ENCODE peak calls at places on chromosomes 16 and 17, in nine cellular contexts. F is esophagus squamous epithelium; I is astrocyte; U is GOT3; W is mucosa of gallbladder; L is upper lobe of right lung; S is activated CD4-positive, alpha-beta T cell treated with anti-CD3 and anti-CD28 coated beads for 24 hours; A is WTC11; Z is neural progenitor cell. X is an unnamed sample.
A peak's percentile ranks its signal among the peaks of the same experiment; 100 is the strongest.

GRCh38 chr17:73278049-73278464 is 16.4 kb upstream of the CPSF4L start:
- DNase-seq in F (no peak), I (no peak), U (no peak), W (no peak), L (no peak), S (no peak), A (no peak), Z (no peak), X (no peak)

GRCh38 chr16:85662976-85663830 is 25.6 kb downstream of the GINS2 start:
- DNase-seq in F (no peak), I (no peak), U (no peak), W (no peak), L (no peak), S (no peak), A (no peak), Z (no peak), X (peak; percentile 40)

GRCh38 chr16:89143911-89144675 is 27.5 kb upstream of the CDH15 start:
- DNase-seq in F (no peak), I (no peak), U (no peak), W (no peak), L (peak; percentile 54), S (no peak), A (no peak), Z (no peak), X (no peak)

GRCh38 chr16:74226361-74226979 is 70.1 kb upstream of the PSMD7 start:
- DNase-seq in F (no peak), I (no peak), U (no peak), W (no peak), L (no peak), S (no peak), A (no peak), Z (peak; percentile 45), X (peak; percentile 21)

GRCh38 chr17:41478240-41478639 is 2.7 kb downstream of the KRT35 start:
- DNase-seq in F (no peak), I (no peak), U (no peak), W (no peak), L (no peak), S (no peak), A (no peak), Z (no peak), X (no peak)

GRCh38 chr16:911101-911500 is 59.7 kb downstream of the LMF1 start:
- DNase-seq in F (no peak), I (no peak), U (no peak), W (no peak), L (no peak), S (no peak), A (no peak), Z (no peak), X (no peak)

GRCh38 chr16:75458439-75458838 is 6.0 kb downstream of the TMEM170A start:
- DNase-seq in F (no peak), I (no peak), U (no peak), W (no peak), L (no peak), S (no peak), A (no peak), Z (no peak), X (no peak)

GRCh38 chr17:55463600-55463999 is 42.0 kb upstream of the MMD start:
- DNase-seq in F (no peak), I (no peak), U (no peak), W (no peak), L (no peak), S (no peak), A (no peak), Z (no peak), X (no peak)

GRCh38 chr17:21301593-21302550 is 17.4 kb downstream of the MAP2K3 start:
- DNase-seq in F (no peak), I (no peak), U (no peak), W (no peak), L (peak; percentile 64), S (no peak), A (no peak), Z (no peak), X (peak; percentile 60)

GRCh38 chr16:69118468-69118867 is 13.0 kb downstream of the HAS3 start:
- DNase-seq in F (no peak), I (no peak), U (no peak), W (no peak), L (no peak), S (no peak), A (no peak), Z (no peak), X (no peak)

GRCh38 chr17:63191610-63192009 is 225.6 kb downstream of the TANC2 start:
- DNase-seq in F (no peak), I (no peak), U (no peak), W (no peak), L (peak; percentile 65), S (no peak), A (no peak), Z (no peak), X (no peak)

GRCh38 chr17:62714016-62714777 is 86.7 kb downstream of the MRC2 start:
- DNase-seq in F (no peak), I (peak; percentile 69), U (no peak), W (no peak), L (no peak), S (no peak), A (no peak), Z (no peak), X (no peak)

GRCh38 chr17:77203436-77203835 is 62.7 kb downstream of the SEC14L1 start:
- DNase-seq in F (no peak), I (no peak), U (no peak), W (no peak), L (no peak), S (no peak), A (no peak), Z (no peak), X (no peak)

GRCh38 chr16:50598256-50598894 is 50.2 kb downstream of the NKD1 start:
- DNase-seq in F (no peak), I (no peak), U (no peak), W (no peak), L (no peak), S (no peak), A (no peak), Z (no peak), X (no peak)

GRCh38 chr16:46830417-46830901 is 521 bp downstream of the C16orf87 start:
- DNase-seq in F (no peak), I (no peak), U (no peak), W (no peak), L (peak; percentile 80), S (no peak), A (peak; percentile 57), Z (peak; percentile 74), X (no peak)

GRCh38 chr17:58285422-58285810 is 4.7 kb upstream of the MPO start:
- DNase-seq in F (no peak), I (no peak), U (no peak), W (peak; percentile 6), L (peak; percentile 10), S (no peak), A (no peak), Z (no peak), X (no peak)

GRCh38 chr17:49120166-49120565 is 12.4 kb upstream of the B4GALNT2 start:
- DNase-seq in F (no peak), I (no peak), U (no peak), W (no peak), L (no peak), S (no peak), A (no peak), Z (no peak), X (no peak)

GRCh38 chr16:19923396-19923795 is 38.7 kb upstream of the GPRC5B start:
- DNase-seq in F (no peak), I (no peak), U (no peak), W (no peak), L (no peak), S (no peak), A (no peak), Z (no peak), X (no peak)

GRCh38 chr16:84278968-84279367 is 15.7 kb upstream of the WFDC1 start:
- DNase-seq in F (no peak), I (no peak), U (no peak), W (no peak), L (no peak), S (no peak), A (no peak), Z (peak; percentile 63), X (peak; percentile 64)

GRCh38 chr17:40530988-40531971 is 29.9 kb upstream of the TNS4 start:
- DNase-seq in F (no peak), I (no peak), U (no peak), W (no peak), L (peak; percentile 57), S (peak; percentile 83), A (peak; percentile 8), Z (no peak), X (no peak)

GRCh38 chr17:56699186-56699895 is 105.8 kb downstream of the NOG start:
- DNase-seq in F (no peak), I (peak; percentile 99), U (peak; percentile 71), W (peak; percentile 83), L (peak; percentile 72), S (no peak), A (peak; percentile 51), Z (peak; percentile 88), X (peak; percentile 79)

GRCh38 chr17:19753661-19754463 is 5.8 kb upstream of the ALDH3A1 start:
- DNase-seq in F (no peak), I (no peak), U (no peak), W (peak; percentile 30), L (peak; percentile 82), S (no peak), A (no peak), Z (peak; percentile 26), X (peak; percentile 71)

GRCh38 chr17:28968269-28968913 is 17.1 kb upstream of the PHF12 start:
- DNase-seq in F (no peak), I (peak; percentile 32), U (no peak), W (no peak), L (no peak), S (no peak), A (no peak), Z (peak; percentile 84), X (no peak)

GRCh38 chr17:57578608-57578990 is 166.5 kb downstream of the CCDC182 start:
- DNase-seq in F (no peak), I (peak; percentile 51), U (no peak), W (no peak), L (no peak), S (no peak), A (no peak), Z (no peak), X (no peak)

GRCh38 chr17:40023590-40024292 is 8.5 kb downstream of the CSF3 start:
- DNase-seq in F (no peak), I (no peak), U (no peak), W (peak; percentile 36), L (peak; percentile 87), S (no peak), A (no peak), Z (no peak), X (peak; percentile 19)

X was measured in H7.